ENCODE peak calls at places on chromosomes 6 and 20, in four cellular contexts. J is K562, K is HepG2, U is GM12878. V is an unnamed sample.

GRCh38 chr6:77334093-77334492 is 129.2 kb downstream of the HTR1B start:
- DNase-seq in J (no peak), K (no peak), U (no peak), V (no peak)

GRCh38 chr6:28488916-28489365 is 26.7 kb downstream of the GPX6 start:
- DNase-seq in J (peak), K (peak), U (peak), V (peak)

GRCh38 chr6:113428702-113429101 is 428.4 kb upstream of the MARCKS start:
- DNase-seq in J (no peak), K (no peak), U (no peak), V (no peak)

GRCh38 chr6:24981385-24981758 is 45.6 kb upstream of the RIPOR2 start:
- DNase-seq in J (no peak), K (no peak), U (no peak), V (no peak)

GRCh38 chr20:52294106-52294628 is 102.6 kb upstream of the ZFP64 start:
- DNase-seq in J (no peak), K (no peak), U (no peak), V (no peak)

GRCh38 chr20:44990425-44990824 is 24.1 kb downstream of the STK4 start:
- DNase-seq in J (no peak), K (no peak), U (no peak), V (no peak)

GRCh38 chr20:35395728-35396127 is 16.0 kb downstream of the UQCC1 start:
- DNase-seq in J (no peak), K (no peak), U (no peak), V (no peak)

GRCh38 chr6:3410385-3411360 is 46.2 kb downstream of the SLC22A23 start:
- DNase-seq in J (peak), K (peak), U (no peak), V (peak)

GRCh38 chr6:4809999-4810918 is 34.1 kb downstream of the CDYL start:
- DNase-seq in J (no peak), K (peak), U (no peak), V (no peak)

GRCh38 chr6:2768125-2768524 is 2.9 kb downstream of the WRNIP1 start:
- DNase-seq in J (no peak), K (no peak), U (no peak), V (no peak)

GRCh38 chr6:85015396-85015990 is 251.1 kb upstream of the TBX18 start:
- DNase-seq in J (peak), K (peak), U (no peak), V (peak)

GRCh38 chr6:37535701-37536461 is 36.2 kb upstream of the CCDC167 start:
- DNase-seq in J (peak), K (no peak), U (no peak), V (peak)

GRCh38 chr20:4546786-4547185 is 174.9 kb upstream of the PRND start:
- DNase-seq in J (no peak), K (no peak), U (no peak), V (no peak)

GRCh38 chr20:51660741-51661608 is 107.2 kb downstream of the ATP9A start:
- DNase-seq in J (no peak), K (no peak), U (no peak), V (no peak)

GRCh38 chr20:57838670-57839142 is 128.9 kb upstream of the PMEPA1 start:
- DNase-seq in J (no peak), K (no peak), U (no peak), V (no peak)

GRCh38 chr20:49245921-49246740 is 26.9 kb downstream of the DDX27 start:
- DNase-seq in J (peak), K (peak), U (no peak), V (no peak)

DNA sequence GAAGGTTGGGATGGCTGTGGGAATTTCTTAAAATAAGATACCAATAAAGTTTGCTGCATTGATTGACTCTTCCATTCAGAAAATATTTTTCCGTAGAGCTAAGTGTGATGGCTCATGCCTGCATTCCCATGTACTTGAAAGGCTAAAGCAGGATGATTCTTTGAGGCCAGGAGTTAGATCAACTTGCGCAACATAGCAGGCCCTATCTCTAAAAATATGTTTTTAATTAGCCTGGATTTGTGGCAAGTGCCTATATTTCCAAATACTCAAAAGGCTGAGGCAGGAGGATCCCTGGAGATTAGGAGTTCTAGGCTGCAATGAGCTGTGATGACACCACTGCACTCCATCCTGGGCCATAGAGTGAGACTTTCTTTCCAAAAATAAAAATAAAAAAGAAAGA is 431.2 kb upstream of the PTCHD4 start:
- DNase-seq in J (no peak), K (no peak), U (no peak), V (no peak)
- TF ChIP-seq CBX5 in J (no peak), K (no peak), U (no peak), V (no peak)

GRCh38 chr6:70398783-70399730 is 14.3 kb upstream of the FAM135A start:
- DNase-seq in J (peak), K (peak), U (no peak), V (no peak)
- TF ChIP-seq CBX5 in J (no peak), K (no peak), U (no peak), V (no peak)

DNA sequence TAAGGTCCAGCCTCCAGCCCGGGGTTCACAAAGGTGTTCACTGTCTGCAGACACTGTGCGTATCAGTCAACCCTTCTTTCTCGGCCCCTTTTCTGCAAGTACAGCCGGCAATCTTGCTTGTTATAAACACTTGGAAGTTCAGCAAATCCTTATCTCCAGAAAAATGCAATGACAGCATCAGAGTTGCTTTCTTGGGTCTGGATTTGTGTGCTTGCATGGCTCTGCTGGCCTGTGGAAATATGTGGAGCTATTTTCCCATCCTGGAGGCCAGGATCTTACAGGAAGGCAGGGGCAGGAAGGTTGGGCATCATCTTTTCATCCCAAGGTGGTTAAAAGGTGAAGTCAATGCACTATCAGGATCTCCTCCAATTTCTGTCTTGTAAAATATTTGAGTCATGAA is 100.3 kb downstream of the SMOC2 start:
- DNase-seq in J (no peak), K (no peak), U (no peak), V (no peak)
- TF ChIP-seq CBX5 in J (no peak), K (no peak), U (no peak), V (no peak)

DNA sequence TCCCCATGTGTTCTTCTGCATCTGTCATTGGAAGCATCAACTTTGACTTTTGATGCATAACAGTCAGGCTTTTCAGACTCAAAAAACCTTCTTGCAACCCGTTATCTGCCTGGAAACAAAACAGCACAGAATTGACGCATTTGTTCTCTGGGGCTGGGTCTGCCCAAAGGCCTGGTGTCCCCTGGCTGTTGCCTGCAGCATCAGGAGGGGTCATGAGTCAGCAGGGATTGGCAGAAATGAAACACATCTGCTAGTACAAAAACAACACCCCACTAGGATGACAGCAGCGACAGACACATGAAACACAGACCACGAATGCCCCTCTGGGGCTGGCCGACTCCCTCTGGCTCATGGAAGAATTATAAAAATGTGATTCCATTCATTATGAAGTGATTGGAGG is 157.6 kb upstream of the INSM1 start:
- DNase-seq in J (no peak), K (no peak), U (no peak), V (no peak)
- TF ChIP-seq CBX5 in J (no peak), K (no peak), U (no peak), V (no peak)

DNA sequence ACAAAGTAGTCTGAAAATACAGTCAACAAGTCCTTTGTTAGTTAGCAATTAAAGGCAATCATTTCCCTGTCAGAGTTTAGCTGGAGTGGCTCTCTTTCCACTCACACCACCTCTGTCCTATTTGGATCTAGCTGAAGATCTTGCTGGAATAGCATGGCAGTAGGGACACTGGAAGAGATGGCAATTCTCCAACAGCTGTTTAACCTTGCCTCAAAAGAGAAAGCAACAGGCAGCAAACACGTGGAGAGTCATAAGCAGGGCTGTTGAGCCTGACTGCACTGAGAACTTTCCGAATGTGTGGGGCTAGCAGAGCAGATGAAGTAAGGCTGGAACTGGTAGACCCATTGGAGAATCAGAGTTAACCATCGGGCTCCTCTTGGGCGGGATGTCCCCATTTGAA is 38.0 kb upstream of the PRSS35 start:
- DNase-seq in J (no peak), K (no peak), U (no peak), V (no peak)
- TF ChIP-seq CBX5 in J (no peak), K (no peak), U (no peak), V (no peak)

DNA sequence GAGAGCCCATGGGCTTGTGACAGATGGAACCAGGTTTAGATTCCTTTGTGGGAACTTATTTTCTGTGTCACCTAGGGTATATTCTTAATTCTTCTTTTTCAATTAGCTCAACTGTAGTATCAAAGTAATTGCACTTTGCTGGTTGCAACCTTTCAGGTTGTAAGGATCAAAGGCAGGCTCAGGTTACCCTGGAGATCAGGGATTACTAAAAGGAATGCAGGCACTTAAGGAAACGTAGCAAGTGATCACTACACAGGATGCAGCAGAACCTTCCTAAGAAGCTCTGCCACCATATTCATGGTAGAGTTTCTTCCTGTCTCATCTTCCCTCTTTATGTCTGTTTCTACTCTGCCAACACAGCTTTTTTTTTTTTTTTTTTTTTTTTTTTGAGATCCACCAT is 133.2 kb upstream of the JAG1 start:
- DNase-seq in J (no peak), K (no peak), U (no peak), V (no peak)
- TF ChIP-seq CBX5 in J (no peak), K (no peak), U (no peak), V (no peak)

GRCh38 chr20:21302645-21303060 is 478 bp upstream of the XRN2 start:
- DNase-seq in J (no peak), K (no peak), U (no peak), V (no peak)

GRCh38 chr20:21301940-21302644 is 1.0 kb upstream of the XRN2 start:
- DNase-seq in J (no peak), K (no peak), U (no peak), V (no peak)

GRCh38 chr20:21303061-21303871 is at the start of gene XRN2:
- DNase-seq in J (peak), K (peak), U (peak), V (peak)

GRCh38 chr20:21308340-21308739 is 5.2 kb downstream of the XRN2 start:
- DNase-seq in J (no peak), K (no peak), U (no peak), V (no peak)

DNA sequence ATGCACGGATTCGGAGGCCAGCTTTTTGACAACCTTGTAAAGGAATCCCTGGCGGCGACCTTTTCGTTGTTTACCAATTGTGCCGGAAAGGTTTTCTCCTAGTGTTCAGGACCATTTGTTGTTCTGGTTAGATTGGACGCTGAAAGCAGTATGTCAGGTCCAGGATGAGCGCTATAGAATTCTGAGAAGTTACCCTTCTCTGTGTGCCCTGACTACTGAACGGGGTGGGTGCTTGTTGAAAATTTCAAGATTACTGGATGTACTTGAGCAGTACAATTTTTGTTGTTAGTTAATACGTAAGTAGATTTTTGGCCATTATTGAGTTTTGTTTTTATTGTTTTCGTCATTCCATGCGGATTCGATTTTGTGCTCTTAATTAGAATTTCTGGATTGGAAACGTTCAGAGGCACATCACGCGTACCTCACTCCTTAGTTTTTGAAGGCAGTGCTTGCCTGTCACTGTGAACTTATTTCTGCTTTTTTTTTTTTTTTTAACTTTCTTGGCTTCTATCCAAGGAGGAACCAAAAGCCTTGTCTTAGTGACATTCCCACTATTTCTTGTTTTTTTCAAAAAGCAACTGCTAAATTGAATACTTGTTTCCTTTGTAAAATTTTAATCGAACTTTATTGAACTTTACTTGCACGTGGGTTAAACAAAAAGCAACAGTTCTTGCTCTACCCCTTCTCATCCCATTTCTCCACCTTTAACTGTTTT is 898 bp downstream of the XRN2 start:
- DNase-seq in J (no peak), K (no peak), U (no peak), V (no peak)
- TF ChIP-seq CBX5 in J (no peak), K (no peak), U (no peak), V (no peak)

GRCh38 chr20:21184810-21185209 is 58.9 kb downstream of the KIZ start:
- DNase-seq in J (no peak), K (peak), U (no peak), V (no peak)
- TF ChIP-seq CBX5 in J (no peak), K (peak), U (no peak), V (no peak)

DNA sequence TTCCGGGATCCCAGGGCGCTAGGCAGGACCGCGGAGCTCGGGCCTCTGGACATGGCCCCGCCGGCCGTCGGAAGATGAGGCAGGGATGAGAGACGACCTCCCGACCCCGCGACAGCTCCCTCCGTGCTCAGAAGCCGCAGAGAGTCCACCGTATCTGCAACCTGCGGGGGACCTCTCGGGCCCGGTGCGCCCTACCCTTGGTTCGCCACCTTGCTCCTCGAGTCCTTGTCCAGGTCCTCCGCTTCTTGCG is 301 bp downstream of the PPP1R3D start:
- DNase-seq in J (peak), K (no peak), U (no peak), V (no peak)
- TF ChIP-seq CBX5 in J (no peak), K (peak), U (no peak), V (no peak)